ENCODE peak calls at places on chromosome 17, in ten cellular contexts. One of them, this sample, is unnamed.

GRCh38 chr17:21304091-21304490 is 19.6 kb downstream of the MAP2K3 start:
- DNase-seq in left ventricle myocardium inferior: peak; percentile 12
- DNase-seq in effector CD8-positive, alpha-beta T cell: no peak
- DNase-seq in small intestine: no peak
- DNase-seq in omental fat pad: no peak
- DNase-seq in effector memory CD4-positive, alpha-beta T cell: no peak
- DNase-seq in lung: no peak
- DNase-seq in astrocyte of the cerebellum: no peak
- DNase-seq in hippocampal formation: no peak
- DNase-seq in nephron progenitor cell: no peak
- DNase-seq in this sample: no peak

GRCh38 chr17:41307647-41308046 is 1.5 kb downstream of the KRTAP16-1 start:
- DNase-seq in left ventricle myocardium inferior: no peak
- DNase-seq in effector CD8-positive, alpha-beta T cell: no peak
- DNase-seq in small intestine: no peak
- DNase-seq in omental fat pad: no peak
- DNase-seq in effector memory CD4-positive, alpha-beta T cell: no peak
- DNase-seq in lung: no peak
- DNase-seq in astrocyte of the cerebellum: peak; percentile 50
- DNase-seq in hippocampal formation: peak; percentile 9
- DNase-seq in nephron progenitor cell: no peak
- DNase-seq in this sample: no peak

GRCh38 chr17:32341857-32342602 is at the start of gene C17orf75:
- DNase-seq in left ventricle myocardium inferior: peak; percentile 80
- DNase-seq in effector CD8-positive, alpha-beta T cell: peak; percentile 44
- DNase-seq in small intestine: peak; percentile 80
- DNase-seq in omental fat pad: peak; percentile 36
- DNase-seq in effector memory CD4-positive, alpha-beta T cell: peak; percentile 38
- DNase-seq in lung: peak; percentile 83
- DNase-seq in astrocyte of the cerebellum: no peak
- DNase-seq in hippocampal formation: peak; percentile 73
- DNase-seq in nephron progenitor cell: peak; percentile 70
- DNase-seq in this sample: peak; percentile 58

GRCh38 chr17:11140028-11140427 is 101.0 kb upstream of the SHISA6 start:
- DNase-seq in left ventricle myocardium inferior: no peak
- DNase-seq in effector CD8-positive, alpha-beta T cell: no peak
- DNase-seq in small intestine: no peak
- DNase-seq in omental fat pad: no peak
- DNase-seq in effector memory CD4-positive, alpha-beta T cell: no peak
- DNase-seq in lung: no peak
- DNase-seq in astrocyte of the cerebellum: no peak
- DNase-seq in hippocampal formation: peak; percentile 43
- DNase-seq in nephron progenitor cell: no peak
- DNase-seq in this sample: no peak

GRCh38 chr17:80594666-80595269 is 50.1 kb downstream of the RPTOR start:
- DNase-seq in left ventricle myocardium inferior: no peak
- DNase-seq in effector CD8-positive, alpha-beta T cell: no peak
- DNase-seq in small intestine: no peak
- DNase-seq in omental fat pad: no peak
- DNase-seq in effector memory CD4-positive, alpha-beta T cell: no peak
- DNase-seq in lung: no peak
- DNase-seq in astrocyte of the cerebellum: no peak
- DNase-seq in hippocampal formation: no peak
- DNase-seq in nephron progenitor cell: no peak
- DNase-seq in this sample: no peak

GRCh38 chr17:4980644-4981216 is 6.7 kb downstream of the CAMTA2 start:
- DNase-seq in left ventricle myocardium inferior: no peak
- DNase-seq in effector CD8-positive, alpha-beta T cell: no peak
- DNase-seq in small intestine: peak; percentile 63
- DNase-seq in omental fat pad: no peak
- DNase-seq in effector memory CD4-positive, alpha-beta T cell: no peak
- DNase-seq in lung: no peak
- DNase-seq in astrocyte of the cerebellum: peak; percentile 37
- DNase-seq in hippocampal formation: no peak
- DNase-seq in nephron progenitor cell: peak; percentile 58
- DNase-seq in this sample: no peak

GRCh38 chr17:9350083-9350482 is 225.5 kb downstream of the STX8 start:
- DNase-seq in left ventricle myocardium inferior: no peak
- DNase-seq in effector CD8-positive, alpha-beta T cell: no peak
- DNase-seq in small intestine: no peak
- DNase-seq in omental fat pad: no peak
- DNase-seq in effector memory CD4-positive, alpha-beta T cell: no peak
- DNase-seq in lung: no peak
- DNase-seq in astrocyte of the cerebellum: peak; percentile 84
- DNase-seq in hippocampal formation: no peak
- DNase-seq in nephron progenitor cell: no peak
- DNase-seq in this sample: no peak

GRCh38 chr17:74295625-74296547 is 21.9 kb downstream of the DNAI2 start:
- DNase-seq in left ventricle myocardium inferior: peak; percentile 36
- DNase-seq in effector CD8-positive, alpha-beta T cell: no peak
- DNase-seq in small intestine: peak; percentile 23
- DNase-seq in omental fat pad: no peak
- DNase-seq in effector memory CD4-positive, alpha-beta T cell: no peak
- DNase-seq in lung: no peak
- DNase-seq in astrocyte of the cerebellum: no peak
- DNase-seq in hippocampal formation: no peak
- DNase-seq in nephron progenitor cell: no peak
- DNase-seq in this sample: no peak

GRCh38 chr17:28747046-28747691 is 3.4 kb downstream of the TRAF4 start:
- DNase-seq in left ventricle myocardium inferior: no peak
- DNase-seq in effector CD8-positive, alpha-beta T cell: no peak
- DNase-seq in small intestine: peak; percentile 88
- DNase-seq in omental fat pad: no peak
- DNase-seq in effector memory CD4-positive, alpha-beta T cell: no peak
- DNase-seq in lung: peak; percentile 91
- DNase-seq in astrocyte of the cerebellum: no peak
- DNase-seq in hippocampal formation: peak; percentile 41
- DNase-seq in nephron progenitor cell: no peak
- DNase-seq in this sample: no peak

GRCh38 chr17:13337864-13338371 is 263.8 kb downstream of the HS3ST3A1 start:
- DNase-seq in left ventricle myocardium inferior: no peak
- DNase-seq in effector CD8-positive, alpha-beta T cell: no peak
- DNase-seq in small intestine: peak; percentile 51
- DNase-seq in omental fat pad: no peak
- DNase-seq in effector memory CD4-positive, alpha-beta T cell: no peak
- DNase-seq in lung: no peak
- DNase-seq in astrocyte of the cerebellum: peak; percentile 78
- DNase-seq in hippocampal formation: peak; percentile 2
- DNase-seq in nephron progenitor cell: peak; percentile 24
- DNase-seq in this sample: peak; percentile 2

GRCh38 chr17:1486802-1487695 is 5.4 kb downstream of the MYO1C start:
- DNase-seq in left ventricle myocardium inferior: peak; percentile 78
- DNase-seq in effector CD8-positive, alpha-beta T cell: peak; percentile 51
- DNase-seq in small intestine: peak; percentile 83
- DNase-seq in omental fat pad: peak; percentile 58
- DNase-seq in effector memory CD4-positive, alpha-beta T cell: peak; percentile 64
- DNase-seq in lung: peak; percentile 84
- DNase-seq in astrocyte of the cerebellum: no peak
- DNase-seq in hippocampal formation: peak; percentile 25
- DNase-seq in nephron progenitor cell: peak; percentile 47
- DNase-seq in this sample: peak; percentile 74

GRCh38 chr17:27155866-27156265 is 138.0 kb upstream of the WSB1 start:
- DNase-seq in left ventricle myocardium inferior: peak; percentile 5
- DNase-seq in effector CD8-positive, alpha-beta T cell: no peak
- DNase-seq in small intestine: no peak
- DNase-seq in omental fat pad: no peak
- DNase-seq in effector memory CD4-positive, alpha-beta T cell: no peak
- DNase-seq in lung: no peak
- DNase-seq in astrocyte of the cerebellum: no peak
- DNase-seq in hippocampal formation: no peak
- DNase-seq in nephron progenitor cell: no peak
- DNase-seq in this sample: no peak

GRCh38 chr17:10733666-10734065 is 3.8 kb upstream of the TMEM220 start:
- DNase-seq in left ventricle myocardium inferior: no peak
- DNase-seq in effector CD8-positive, alpha-beta T cell: no peak
- DNase-seq in small intestine: peak; percentile 83
- DNase-seq in omental fat pad: no peak
- DNase-seq in effector memory CD4-positive, alpha-beta T cell: no peak
- DNase-seq in lung: no peak
- DNase-seq in astrocyte of the cerebellum: no peak
- DNase-seq in hippocampal formation: no peak
- DNase-seq in nephron progenitor cell: no peak
- DNase-seq in this sample: no peak

GRCh38 chr17:79042421-79043190 is 18.6 kb downstream of the C1QTNF1 start:
- DNase-seq in left ventricle myocardium inferior: peak; percentile 69
- DNase-seq in effector CD8-positive, alpha-beta T cell: peak; percentile 55
- DNase-seq in small intestine: peak; percentile 73
- DNase-seq in omental fat pad: peak; percentile 86
- DNase-seq in effector memory CD4-positive, alpha-beta T cell: peak; percentile 25
- DNase-seq in lung: peak; percentile 51
- DNase-seq in astrocyte of the cerebellum: no peak
- DNase-seq in hippocampal formation: peak; percentile 16
- DNase-seq in nephron progenitor cell: peak; percentile 58
- DNase-seq in this sample: peak; percentile 48

GRCh38 chr17:75876938-75877751 is 1.2 kb downstream of the TRIM47 start:
- DNase-seq in left ventricle myocardium inferior: peak; percentile 96
- DNase-seq in effector CD8-positive, alpha-beta T cell: no peak
- DNase-seq in small intestine: peak; percentile 46
- DNase-seq in omental fat pad: peak; percentile 93
- DNase-seq in effector memory CD4-positive, alpha-beta T cell: no peak
- DNase-seq in lung: peak; percentile 91
- DNase-seq in astrocyte of the cerebellum: peak; percentile 86
- DNase-seq in hippocampal formation: peak; percentile 84
- DNase-seq in nephron progenitor cell: peak; percentile 28
- DNase-seq in this sample: no peak

GRCh38 chr17:42814633-42815399 is 9.3 kb downstream of the BECN1 start:
- DNase-seq in left ventricle myocardium inferior: no peak
- DNase-seq in effector CD8-positive, alpha-beta T cell: no peak
- DNase-seq in small intestine: no peak
- DNase-seq in omental fat pad: no peak
- DNase-seq in effector memory CD4-positive, alpha-beta T cell: no peak
- DNase-seq in lung: no peak
- DNase-seq in astrocyte of the cerebellum: peak; percentile 73
- DNase-seq in hippocampal formation: no peak
- DNase-seq in nephron progenitor cell: no peak
- DNase-seq in this sample: no peak

GRCh38 chr17:37083461-37083860 is 134.7 kb downstream of the AATF start:
- DNase-seq in left ventricle myocardium inferior: no peak
- DNase-seq in effector CD8-positive, alpha-beta T cell: no peak
- DNase-seq in small intestine: no peak
- DNase-seq in omental fat pad: no peak
- DNase-seq in effector memory CD4-positive, alpha-beta T cell: no peak
- DNase-seq in lung: no peak
- DNase-seq in astrocyte of the cerebellum: no peak
- DNase-seq in hippocampal formation: no peak
- DNase-seq in nephron progenitor cell: no peak
- DNase-seq in this sample: no peak

GRCh38 chr17:72175787-72176515 is 55.1 kb downstream of the SOX9 start:
- DNase-seq in left ventricle myocardium inferior: peak; percentile 47
- DNase-seq in effector CD8-positive, alpha-beta T cell: no peak
- DNase-seq in small intestine: no peak
- DNase-seq in omental fat pad: no peak
- DNase-seq in effector memory CD4-positive, alpha-beta T cell: no peak
- DNase-seq in lung: no peak
- DNase-seq in astrocyte of the cerebellum: no peak
- DNase-seq in hippocampal formation: no peak
- DNase-seq in nephron progenitor cell: no peak
- DNase-seq in this sample: no peak

GRCh38 chr17:68344701-68345136 is 53.4 kb downstream of the ARSG start:
- DNase-seq in left ventricle myocardium inferior: no peak
- DNase-seq in effector CD8-positive, alpha-beta T cell: peak; percentile 17
- DNase-seq in small intestine: peak; percentile 35
- DNase-seq in omental fat pad: no peak
- DNase-seq in effector memory CD4-positive, alpha-beta T cell: peak; percentile 17
- DNase-seq in lung: no peak
- DNase-seq in astrocyte of the cerebellum: no peak
- DNase-seq in hippocampal formation: no peak
- DNase-seq in nephron progenitor cell: no peak
- DNase-seq in this sample: peak; percentile 29

GRCh38 chr17:83174859-83175550 is 95.6 kb downstream of the METRNL start:
- DNase-seq in left ventricle myocardium inferior: no peak
- DNase-seq in effector CD8-positive, alpha-beta T cell: no peak
- DNase-seq in small intestine: no peak
- DNase-seq in omental fat pad: no peak
- DNase-seq in effector memory CD4-positive, alpha-beta T cell: no peak
- DNase-seq in lung: no peak
- DNase-seq in astrocyte of the cerebellum: no peak
- DNase-seq in hippocampal formation: no peak
- DNase-seq in nephron progenitor cell: peak; percentile 1
- DNase-seq in this sample: no peak

This sample was measured in T follicular helper cell.